ENCODE peak calls at places on chromosomes 3 and 15, in ten cellular contexts. F, K, S, O, L, Z, X, U, D and C are unnamed samples.
A peak's percentile ranks its signal among the peaks of the same experiment; 100 is the strongest.

GRCh38 chr3:160870327-160870726 is 114.3 kb downstream of the PPM1L start:
- DNase-seq in U (no peak), K (no peak), L (no peak), D (no peak), Z (no peak), X (peak; percentile 40), S (peak; percentile 58), O (peak; percentile 58), F (no peak), C (no peak)

GRCh38 chr3:105369501-105370371 is 3.0 kb downstream of the ALCAM start:
- DNase-seq in L (peak; percentile 71), X (peak; percentile 22), Z (no peak), D (peak; percentile 70), U (peak; percentile 41), F (peak; percentile 4), O (peak; percentile 40), S (peak; percentile 61), K (peak; percentile 55), C (no peak)

GRCh38 chr3:112004664-112005063 is 5.9 kb downstream of the TAGLN3 start:
- DNase-seq in X (no peak), L (no peak), D (no peak), U (no peak), Z (no peak), F (no peak), K (no peak), O (no peak), S (no peak), C (no peak)

GRCh38 chr3:172201136-172201989 is 162.0 kb downstream of the FNDC3B start:
- DNase-seq in L (peak; percentile 70), S (no peak), F (no peak), Z (peak; percentile 96), X (peak; percentile 46), D (peak; percentile 46), O (peak; percentile 83), U (no peak), K (peak; percentile 81), C (no peak)

GRCh38 chr3:41369838-41370237 is 170.5 kb downstream of the CTNNB1 start:
- DNase-seq in F (no peak), X (no peak), K (no peak), Z (no peak), U (no peak), D (no peak), L (no peak), O (peak; percentile 17), S (no peak), C (no peak)

GRCh38 chr3:47464603-47465002 is 11.1 kb downstream of the SCAP start:
- DNase-seq in K (no peak), D (no peak), X (no peak), S (no peak), O (no peak), F (no peak), U (no peak), Z (no peak), L (no peak), C (no peak)

GRCh38 chr3:98613616-98614015 is 20.2 kb upstream of the CPOX start:
- DNase-seq in O (no peak), L (no peak), F (no peak), Z (no peak), K (no peak), S (no peak), D (no peak), U (no peak), X (no peak), C (no peak)

GRCh38 chr15:48592221-48592731 is 53.2 kb downstream of the FBN1 start:
- DNase-seq in X (no peak), F (no peak), O (no peak), U (no peak), S (peak; percentile 65), L (no peak), D (peak; percentile 99), K (peak; percentile 65), Z (peak; percentile 98), C (no peak)

GRCh38 chr3:139309880-139310279 is 33.9 kb upstream of the MRPS22 start:
- DNase-seq in L (no peak), Z (no peak), K (no peak), F (no peak), X (no peak), U (no peak), S (peak; percentile 63), D (peak; percentile 74), O (no peak), C (no peak)

GRCh38 chr3:135314227-135314626 is 519.2 kb downstream of the EPHB1 start:
- DNase-seq in L (no peak), O (no peak), U (no peak), S (no peak), K (no peak), X (no peak), D (no peak), F (no peak), Z (no peak), C (no peak)

GRCh38 chr15:57751177-57751800 is 44.8 kb downstream of the POLR2M start:
- DNase-seq in K (peak; percentile 77), X (peak; percentile 55), O (peak; percentile 6), S (no peak), U (no peak), D (peak; percentile 63), F (no peak), Z (no peak), L (no peak), C (no peak)

GRCh38 chr3:13507791-13508339 is 27.8 kb downstream of the HDAC11 start:
- DNase-seq in X (peak; percentile 70), F (no peak), K (peak; percentile 57), U (no peak), D (peak; percentile 47), L (no peak), S (peak; percentile 52), O (no peak), Z (no peak), C (no peak)

GRCh38 chr15:92853222-92853621 is 46.9 kb upstream of the CHD2 start:
- DNase-seq in S (no peak), F (no peak), Z (no peak), O (no peak), U (no peak), K (no peak), L (no peak), D (no peak), X (no peak), C (no peak)

GRCh38 chr3:134013280-134013679 is 16.4 kb downstream of the SLCO2A1 start:
- DNase-seq in D (no peak), K (no peak), X (no peak), S (no peak), F (no peak), L (no peak), O (no peak), U (no peak), Z (no peak), C (no peak)

GRCh38 chr3:69273895-69274294 is 112.0 kb downstream of the FRMD4B start:
- DNase-seq in S (no peak), U (no peak), L (no peak), K (no peak), D (no peak), O (no peak), Z (no peak), F (no peak), X (no peak), C (no peak)

GRCh38 chr3:129291487-129291886 is 12.8 kb downstream of the HMCES start:
- DNase-seq in U (no peak), S (no peak), F (no peak), Z (no peak), O (no peak), X (no peak), L (no peak), K (no peak), D (no peak), C (no peak)

GRCh38 chr3:120093119-120093922 is 926 bp downstream of the GSK3B start:
- DNase-seq in Z (peak; percentile 53), K (no peak), S (no peak), F (peak; percentile 4), O (peak; percentile 66), U (no peak), X (no peak), D (no peak), L (no peak), C (no peak)

GRCh38 chr3:42589382-42590109 is 1.1 kb upstream of the SS18L2 start:
- DNase-seq in F (no peak), O (no peak), X (no peak), U (no peak), Z (no peak), K (no peak), D (no peak), S (no peak), L (no peak), C (no peak)

GRCh38 chr15:29677871-29678431 is 144.3 kb downstream of the TJP1 start:
- DNase-seq in X (no peak), F (no peak), S (no peak), U (no peak), O (peak; percentile 16), D (no peak), Z (no peak), K (no peak), L (no peak), C (no peak)